ENCODE peak calls at places on chromosome 1, in seven cellular contexts. L is activated CD8-positive, alpha-beta T cell treated with anti-CD3 and anti-CD28 coated beads for 36 hours; X is GM13977; T is brain microvascular endothelial cell; Q is activated CD4-positive, alpha-beta T cell treated with anti-CD3 and anti-CD28 coated beads, Interleukin-2, amount 10 ng/mL, durations not matched to agents 24 days and 14 days; S is CD4-positive, alpha-beta T cell; F is IMR-90. M is an unnamed sample.

GRCh38 chr1:17441265-17441992 is 2.0 kb upstream of the RCC2 start:
- DNase-seq in L (peak), X (peak), T (no peak), Q (peak), S (no peak), F (peak), M (no peak)

GRCh38 chr1:243882276-243882675 is 32.2 kb upstream of the AKT3 start:
- DNase-seq in L (no peak), X (no peak), T (peak), Q (no peak), S (no peak), F (peak), M (no peak)

GRCh38 chr1:116847175-116847574 is 62.5 kb upstream of the PTGFRN start:
- DNase-seq in L (no peak), X (no peak), T (no peak), Q (no peak), S (no peak), F (no peak), M (no peak)

GRCh38 chr1:161021168-161021958 is 411 bp upstream of the F11R start:
- DNase-seq in L (peak), X (peak), T (peak), Q (peak), S (peak), F (peak), M (peak)

GRCh38 chr1:214548988-214549387 is 2.4 kb downstream of the PTPN14 start:
- DNase-seq in L (no peak), X (no peak), T (peak), Q (no peak), S (no peak), F (peak), M (peak)

GRCh38 chr1:57329001-57329400 is 94.9 kb downstream of the DAB1 start:
- DNase-seq in L (no peak), X (no peak), T (no peak), Q (no peak), S (no peak), F (no peak), M (no peak)

GRCh38 chr1:244861683-244862082 is 2.7 kb downstream of the HNRNPU start:
- DNase-seq in L (no peak), X (no peak), T (no peak), Q (peak), S (no peak), F (no peak), M (no peak)

GRCh38 chr1:67580671-67581403 is 104.2 kb upstream of the GADD45A start:
- DNase-seq in L (no peak), X (no peak), T (no peak), Q (no peak), S (no peak), F (no peak), M (no peak)

GRCh38 chr1:229645296-229646050 is 19.4 kb downstream of the URB2 start:
- DNase-seq in L (no peak), X (no peak), T (no peak), Q (no peak), S (no peak), F (no peak), M (no peak)